ENCODE peak calls at places on chromosomes 2 and 18, in seven cellular contexts. P is HFFc6; R is NCI-H146; K is NCI-H1092 treated with DMSO at 0.1 percent for 48 hours; Z is putamen; O is posterior cingulate gyrus; H is effector memory CD8-positive, alpha-beta T cell. Y is an unnamed sample.

GRCh38 chr2:159153063-159153462 is 133.4 kb downstream of the WDSUB1 start:
- DNase-seq in P (no peak), R (no peak), K (no peak), Z (no peak), O (no peak), H (no peak), Y (no peak)

GRCh38 chr2:46118656-46119338 is 178.4 kb upstream of the EPAS1 start:
- DNase-seq in P (no peak), R (no peak), K (no peak), Z (no peak), O (no peak), H (no peak), Y (no peak)

GRCh38 chr2:97722227-97722626 is 8.9 kb downstream of the ZAP70 start:
- DNase-seq in P (no peak), R (no peak), K (no peak), Z (no peak), O (no peak), H (no peak), Y (no peak)

GRCh38 chr2:235676536-235676799 is 182.6 kb downstream of the AGAP1 start:
- DNase-seq in P (no peak), R (no peak), K (no peak), Z (no peak), O (no peak), H (no peak), Y (no peak)

GRCh38 chr2:22273853-22274252 is 1111.1 kb upstream of the KLHL29 start:
- DNase-seq in P (no peak), R (no peak), K (no peak), Z (no peak), O (no peak), H (no peak), Y (no peak)

GRCh38 chr18:22591231-22591630 is 173.5 kb upstream of the CTAGE1 start:
- DNase-seq in P (no peak), R (no peak), K (no peak), Z (no peak), O (no peak), H (no peak), Y (no peak)

GRCh38 chr2:148654414-148654813 is 9.9 kb downstream of the EPC2 start:
- DNase-seq in P (no peak), R (no peak), K (no peak), Z (no peak), O (no peak), H (no peak), Y (no peak)

GRCh38 chr18:21053127-21053526 is 58.5 kb downstream of the ROCK1 start:
- DNase-seq in P (peak; percentile 87), R (no peak), K (no peak), Z (no peak), O (no peak), H (no peak), Y (no peak)

GRCh38 chr2:36438454-36438977 is 82.9 kb downstream of the CRIM1 start:
- DNase-seq in P (peak; percentile 97), R (no peak), K (no peak), Z (no peak), O (no peak), H (no peak), Y (no peak)

GRCh38 chr18:26482567-26482966 is 65.8 kb downstream of the KCTD1 start:
- DNase-seq in P (no peak), R (no peak), K (no peak), Z (no peak), O (no peak), H (no peak), Y (no peak)

GRCh38 chr18:78017869-78018268 is 768.2 kb downstream of the GALR1 start:
- DNase-seq in P (no peak), R (no peak), K (no peak), Z (no peak), O (no peak), H (no peak), Y (no peak)

GRCh38 chr2:221914334-221914733 is 342.2 kb upstream of the EPHA4 start:
- DNase-seq in P (no peak), R (no peak), K (no peak), Z (no peak), O (no peak), H (no peak), Y (no peak)

GRCh38 chr2:186347472-186347871 is 138.6 kb upstream of the ZC3H15 start:
- DNase-seq in P (no peak), R (peak; percentile 83), K (no peak), Z (no peak), O (no peak), H (no peak), Y (no peak)

GRCh38 chr2:11534746-11535484 is 1.1 kb downstream of the GREB1 start:
- DNase-seq in P (no peak), R (no peak), K (no peak), Z (no peak), O (no peak), H (no peak), Y (no peak)

GRCh38 chr2:168986544-168986943 is 44.6 kb downstream of the ABCB11 start:
- DNase-seq in P (no peak), R (no peak), K (no peak), Z (no peak), O (no peak), H (no peak), Y (no peak)